ENCODE peak calls at places on chromosomes 6 and 20, in nine cellular contexts. P, V, Q, A, U, K, O, I and W are unnamed samples.

GRCh38 chr6:166598441-166599138 is 12.1 kb upstream of the RAMACL start:
- DNase-seq in P (peak; percentile 42), V (no peak), Q (no peak), A (no peak), U (no peak), K (no peak), O (peak; percentile 96), I (peak; percentile 81), W (no peak)

GRCh38 chr20:18926972-18927371 is 113.4 kb downstream of the SCP2D1 start:
- DNase-seq in P (no peak), V (no peak), Q (no peak), A (no peak), U (no peak), K (no peak), O (no peak), I (no peak), W (no peak)

GRCh38 chr6:125835221-125835744 is 44.5 kb downstream of the NCOA7 start:
- DNase-seq in P (no peak), V (no peak), Q (no peak), A (no peak), U (no peak), K (no peak), O (peak; percentile 96), I (no peak), W (no peak)

GRCh38 chr6:43987838-43988439 is 139.3 kb downstream of the MRPL14 start:
- DNase-seq in P (no peak), V (no peak), Q (no peak), A (no peak), U (no peak), K (no peak), O (no peak), I (no peak), W (no peak)

GRCh38 chr6:84709121-84709520 is 55.3 kb downstream of the TBX18 start:
- DNase-seq in P (peak; percentile 13), V (no peak), Q (no peak), A (no peak), U (no peak), K (no peak), O (no peak), I (no peak), W (no peak)

GRCh38 chr20:36017034-36017951 is 48.9 kb downstream of the CNBD2 start:
- DNase-seq in P (no peak), V (no peak), Q (no peak), A (no peak), U (no peak), K (peak; percentile 81), O (peak; percentile 87), I (no peak), W (no peak)

GRCh38 chr20:62149532-62150235 is 6.1 kb downstream of the SS18L1 start:
- DNase-seq in P (no peak), V (no peak), Q (no peak), A (no peak), U (no peak), K (no peak), O (peak; percentile 32), I (no peak), W (no peak)

GRCh38 chr6:53803081-53803860 is 8.5 kb downstream of the LRRC1 start:
- DNase-seq in P (no peak), V (no peak), Q (no peak), A (no peak), U (no peak), K (no peak), O (no peak), I (no peak), W (no peak)